ENCODE peak calls at places on chromosomes 1 and 21, in seven cellular contexts. C is GM12892, H is K562, I is GM12878, E is HepG2, M is H1, P is SK-N-SH. X is an unnamed sample.

GRCh38 chr1:54979327-54979891 is 1.0 kb upstream of the TMEM61 start:
- DNase-seq in H (no peak), I (no peak), C (no peak), E (no peak), P (no peak), M (no peak), X (no peak)

GRCh38 chr21:45972353-45972715 is 9.2 kb upstream of the COL6A1 start:
- DNase-seq in I (no peak), E (no peak), M (peak), H (no peak), P (peak), C (peak), X (no peak)

GRCh38 chr1:215018555-215018954 is 64.0 kb upstream of the KCNK2 start:
- DNase-seq in E (no peak), H (no peak), I (no peak), P (no peak), M (no peak), C (no peak), X (no peak)

GRCh38 chr1:24866211-24867063 is 63.6 kb downstream of the RUNX3 start:
- DNase-seq in E (no peak), C (no peak), M (no peak), I (no peak), H (no peak), P (no peak), X (no peak)

GRCh38 chr1:211329764-211330201 is 3.1 kb downstream of the TRAF5 start:
- DNase-seq in I (no peak), E (no peak), P (no peak), H (no peak), M (peak), C (no peak), X (no peak)

GRCh38 chr21:17548262-17548661 is 35.4 kb downstream of the CXADR start:
- DNase-seq in P (no peak), E (no peak), H (no peak), M (no peak), I (no peak), C (no peak), X (no peak)

GRCh38 chr1:8545078-8545477 is 227.2 kb downstream of the SLC45A1 start:
- DNase-seq in E (no peak), C (no peak), H (no peak), M (no peak), I (no peak), P (no peak), X (no peak)

GRCh38 chr1:213598263-213598662 is 389.5 kb upstream of the PROX1 start:
- DNase-seq in E (no peak), C (no peak), H (no peak), M (no peak), I (no peak), P (no peak), X (no peak)

GRCh38 chr21:46354046-46354445 is 30.1 kb downstream of the PCNT start:
- DNase-seq in C (no peak), M (no peak), E (no peak), H (no peak), I (no peak), P (no peak), X (no peak)

GRCh38 chr1:232767381-232768074 is 37.7 kb upstream of the MAP10 start:
- DNase-seq in M (no peak), E (no peak), I (no peak), C (no peak), P (no peak), H (no peak), X (no peak)

GRCh38 chr1:156053770-156054499 is at the start of gene UBQLN4:
- DNase-seq in H (peak), M (peak), I (no peak), P (peak), E (peak), C (peak), X (peak)

GRCh38 chr1:203992440-203992839 is 80.5 kb upstream of the SOX13 start:
- DNase-seq in H (no peak), C (no peak), M (no peak), E (no peak), I (no peak), P (no peak), X (no peak)

GRCh38 chr21:34996304-34997081 is 52.6 kb downstream of the RUNX1 start:
- DNase-seq in E (no peak), C (no peak), P (no peak), H (peak), M (no peak), I (no peak), X (no peak)

GRCh38 chr1:230315099-230315498 is 111.0 kb downstream of the PGBD5 start:
- DNase-seq in E (no peak), H (no peak), M (no peak), P (no peak), I (no peak), C (no peak), X (no peak)

GRCh38 chr21:37075214-37075770 is 2.2 kb downstream of the TTC3 start:
- DNase-seq in I (no peak), P (no peak), E (no peak), H (no peak), C (no peak), M (no peak), X (no peak)

GRCh38 chr1:198352975-198353695 is 187.3 kb downstream of the ATP6V1G3 start:
- DNase-seq in P (no peak), M (no peak), C (no peak), I (peak), H (no peak), E (no peak), X (no peak)

GRCh38 chr1:194024659-194025058 is 838.2 kb upstream of the B3GALT2 start:
- DNase-seq in M (no peak), C (no peak), H (no peak), P (no peak), E (no peak), I (no peak), X (no peak)

GRCh38 chr1:58881471-58881994 is 97.7 kb upstream of the JUN start:
- DNase-seq in H (peak), P (no peak), E (peak), C (no peak), M (no peak), I (no peak), X (no peak)

GRCh38 chr1:55217226-55217996 is 2.2 kb upstream of the USP24 start:
- DNase-seq in E (no peak), P (no peak), C (no peak), I (no peak), M (no peak), H (peak), X (no peak)

GRCh38 chr1:119964673-119965363 is 68.5 kb upstream of the ADAM30 start:
- DNase-seq in M (no peak), I (no peak), C (no peak), P (no peak), H (no peak), E (no peak), X (no peak)

GRCh38 chr1:187226396-187226795 is 397.6 kb downstream of the PLA2G4A start:
- DNase-seq in E (no peak), H (no peak), C (no peak), M (no peak), P (no peak), I (no peak), X (no peak)

GRCh38 chr1:184802739-184803492 is 48.3 kb upstream of the EDEM3 start:
- DNase-seq in E (no peak), P (peak), H (no peak), M (no peak), I (no peak), C (no peak), X (no peak)

GRCh38 chr1:184804220-184804619 is 49.6 kb upstream of the EDEM3 start:
- DNase-seq in H (no peak), P (no peak), M (no peak), I (no peak), E (no peak), C (no peak), X (no peak)

GRCh38 chr1:184806296-184806721 is 51.7 kb upstream of the EDEM3 start:
- DNase-seq in E (no peak), C (no peak), I (no peak), P (no peak), M (no peak), H (peak), X (no peak)

GRCh38 chr1:184801503-184801902 is 46.8 kb upstream of the EDEM3 start:
- DNase-seq in P (no peak), M (no peak), I (no peak), E (no peak), C (no peak), H (no peak), X (no peak)

DNA sequence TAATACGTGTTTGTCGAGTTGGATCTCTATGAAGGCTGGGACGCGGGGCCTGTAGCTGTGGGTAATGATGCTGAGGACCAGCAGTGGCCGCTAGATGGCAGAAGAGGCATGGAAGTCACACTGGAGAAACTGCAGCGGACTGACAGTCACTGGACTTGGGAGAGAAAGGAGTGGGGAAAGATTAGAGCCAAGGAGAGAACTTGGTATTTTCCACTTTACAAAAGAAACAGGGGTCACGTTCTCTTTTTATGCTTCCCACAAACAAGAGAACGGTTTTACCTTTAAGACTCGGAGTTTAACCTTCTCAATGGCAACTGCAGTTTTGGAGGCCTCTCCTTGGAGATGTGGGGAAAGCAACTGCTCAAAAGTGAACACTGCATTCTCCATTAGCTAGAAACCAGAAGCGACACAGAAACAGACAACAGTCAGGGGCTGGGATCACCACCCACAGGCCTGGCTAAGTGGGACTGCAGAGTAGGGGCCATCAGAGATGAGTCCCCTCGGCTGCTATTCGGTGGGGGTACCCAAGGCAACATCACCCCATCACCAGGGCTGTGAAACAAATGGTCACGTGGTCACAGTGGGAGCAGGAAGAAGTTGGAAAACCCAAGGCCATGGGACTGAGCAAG is 51.1 kb upstream of the EDEM3 start:
- DNase-seq in M (peak), E (peak), P (peak), C (peak), H (peak), I (peak), X (peak)
- TF ChIP-seq TAF1 in M (no peak), E (no peak), P (no peak), C (no peak), H (no peak), I (no peak), X (no peak)

DNA sequence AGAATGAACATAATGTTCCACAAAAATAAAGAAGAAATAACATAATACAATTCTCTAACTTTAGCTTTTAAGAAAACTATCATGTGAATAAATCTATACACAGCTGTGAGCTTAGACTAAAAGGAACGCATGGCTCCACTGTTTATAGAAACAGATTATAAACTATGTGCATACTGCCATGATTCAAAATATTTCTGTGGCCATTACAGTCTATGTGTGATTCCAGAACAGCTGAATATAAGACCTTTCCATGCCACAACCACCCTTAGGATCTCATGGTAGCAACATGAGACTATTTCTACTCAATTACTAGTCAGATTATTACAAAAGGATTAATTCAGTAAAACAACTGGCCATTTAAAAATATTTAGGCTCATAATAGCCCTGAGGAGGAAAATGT is 3.9 kb downstream of the CHML start:
- DNase-seq in H (no peak), M (no peak), E (no peak), P (no peak), I (no peak), C (no peak), X (no peak)
- TF ChIP-seq TAF1 in H (no peak), M (no peak), E (no peak), P (no peak), I (no peak), C (no peak), X (no peak)

DNA sequence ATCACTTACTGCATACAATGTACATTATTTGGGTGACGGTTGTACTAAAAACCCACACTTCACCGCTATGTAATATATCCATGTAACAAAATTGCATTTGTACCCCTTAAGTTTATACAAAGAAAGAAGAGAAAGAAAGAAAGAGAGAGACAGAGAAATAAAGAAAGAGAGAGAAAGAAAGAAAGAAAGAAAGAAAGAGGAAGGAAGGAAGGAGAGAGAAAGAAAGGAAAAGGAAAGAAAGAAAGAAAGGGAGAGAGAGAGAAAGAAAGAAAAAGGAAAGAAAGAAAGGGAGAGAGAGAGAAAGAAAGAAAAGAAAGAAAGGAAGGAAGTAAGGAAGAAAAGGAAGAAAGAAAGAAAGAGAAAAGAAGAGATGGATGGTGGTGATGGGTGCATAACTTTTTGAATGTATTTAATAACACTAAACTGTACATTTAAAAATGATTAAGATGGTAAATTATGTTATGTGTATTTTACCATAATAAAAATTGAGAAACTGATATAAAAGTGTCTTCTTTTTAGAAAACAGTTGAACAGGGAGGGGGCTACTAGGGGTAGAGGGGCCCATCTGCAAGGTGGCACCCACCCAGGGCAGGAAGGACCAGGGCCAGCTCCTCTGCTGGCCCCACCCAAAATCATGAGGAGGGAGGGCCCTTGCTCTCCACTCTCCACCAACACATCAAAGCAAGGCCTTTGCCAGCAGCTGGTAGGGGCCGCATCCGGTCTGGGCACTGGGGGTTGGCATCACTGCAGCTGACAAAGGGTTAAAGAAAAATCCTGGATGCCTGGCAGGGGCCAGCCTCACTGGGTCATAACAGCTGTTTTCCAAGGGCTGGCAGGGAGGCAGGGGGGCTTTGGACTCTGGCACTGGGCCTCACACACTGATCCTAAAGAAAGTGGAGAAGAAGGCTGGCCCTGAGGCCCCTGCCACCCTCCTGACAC is 153.9 kb upstream of the EDN2 start:
- DNase-seq in E (no peak), C (no peak), M (no peak), P (no peak), I (no peak), H (no peak), X (no peak)
- TF ChIP-seq TAF1 in E (no peak), C (no peak), M (no peak), P (no peak), I (no peak), H (no peak), X (no peak)

GRCh38 chr1:5504364-5504740 is 487.9 kb downstream of the NPHP4 start:
- DNase-seq in C (no peak), P (no peak), E (no peak), I (no peak), H (no peak), M (no peak), X (no peak)
- TF ChIP-seq TAF1 in C (no peak), P (no peak), E (no peak), I (no peak), H (no peak), M (no peak), X (no peak)

DNA sequence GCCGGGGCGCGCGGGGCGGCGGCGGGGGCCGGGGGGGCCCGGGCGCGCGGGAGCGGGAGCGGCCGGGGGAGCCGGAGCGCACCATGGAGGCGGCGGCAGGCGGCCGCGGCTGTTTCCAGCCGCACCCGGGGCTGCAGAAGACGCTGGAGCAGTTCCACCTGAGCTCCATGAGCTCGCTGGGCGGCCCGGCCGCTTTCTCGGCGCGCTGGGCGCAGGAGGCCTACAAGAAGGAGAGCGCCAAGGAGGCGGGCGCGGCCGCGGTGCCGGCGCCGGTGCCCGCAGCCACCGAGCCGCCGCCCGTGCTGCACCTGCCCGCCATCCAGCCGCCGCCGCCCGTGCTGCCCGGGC is 539 bp downstream of the SKI start:
- DNase-seq in H (peak), P (no peak), E (no peak), C (no peak), I (no peak), M (no peak), X (no peak)
- TF ChIP-seq TAF1 in H (no peak), P (no peak), E (no peak), C (no peak), I (no peak), M (no peak), X (no peak)

DNA sequence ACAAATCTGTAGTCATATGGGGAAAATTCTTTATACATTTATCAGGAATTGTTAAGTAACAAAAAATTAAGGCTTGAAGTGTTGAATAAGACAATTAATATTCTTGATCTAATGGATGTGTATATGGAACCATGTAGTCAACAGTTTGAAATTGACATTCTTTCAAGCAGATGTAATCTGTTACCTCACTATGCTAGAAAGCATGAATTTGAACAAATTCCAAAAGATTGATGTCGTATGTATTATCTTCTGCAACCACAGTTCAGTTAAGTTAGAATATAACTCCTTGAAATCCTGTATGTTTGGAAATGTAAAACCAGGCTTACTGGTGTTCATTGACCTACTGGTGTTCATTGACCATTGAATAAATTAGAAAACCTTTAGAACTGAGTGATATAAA is 16.1 kb downstream of the CCDC18 start:
- DNase-seq in H (no peak), I (no peak), E (no peak), M (no peak), C (no peak), P (no peak), X (no peak)
- TF ChIP-seq TAF1 in H (no peak), I (no peak), E (no peak), M (no peak), C (no peak), P (no peak), X (no peak)

GRCh38 chr1:221873663-221874062 is 131.8 kb upstream of the DUSP10 start:
- DNase-seq in M (no peak), P (no peak), C (no peak), E (no peak), H (no peak), I (no peak), X (no peak)
- TF ChIP-seq TAF1 in M (no peak), P (no peak), C (no peak), E (no peak), H (no peak), I (no peak), X (no peak)

X was measured in GM12891.